ENCODE peak calls at places on chromosomes 1 and 21, in nine cellular contexts. U, Q, N, E, B, W, Y, R and V are unnamed samples.
A peak's percentile ranks its signal among the peaks of the same experiment; 100 is the strongest.

GRCh38 chr1:243420369-243420768 is 164.5 kb downstream of the SDCCAG8 start:
- DNase-seq in U (no peak), Q (no peak), N (no peak), E (no peak), B (no peak), W (no peak), Y (no peak), R (no peak), V (no peak)

GRCh38 chr1:229440821-229441537 is 7.1 kb upstream of the ACTA1 start:
- DNase-seq in U (no peak), Q (no peak), N (peak; percentile 44), E (no peak), B (no peak), W (no peak), Y (peak; percentile 90), R (no peak), V (peak; percentile 60)

GRCh38 chr1:10380594-10381275 is 18.1 kb upstream of the PGD start:
- DNase-seq in U (no peak), Q (no peak), N (no peak), E (no peak), B (no peak), W (no peak), Y (peak; percentile 97), R (no peak), V (peak; percentile 48)

GRCh38 chr21:15895142-15896106 is 165.6 kb downstream of the USP25 start:
- DNase-seq in U (no peak), Q (no peak), N (no peak), E (no peak), B (no peak), W (no peak), Y (peak; percentile 2), R (no peak), V (no peak)

GRCh38 chr1:4931486-4931885 is 277.1 kb downstream of the AJAP1 start:
- DNase-seq in U (no peak), Q (no peak), N (no peak), E (no peak), B (no peak), W (no peak), Y (no peak), R (no peak), V (no peak)

GRCh38 chr1:44985747-44986359 is 542 bp downstream of the EIF2B3 start:
- DNase-seq in U (no peak), Q (peak; percentile 38), N (no peak), E (no peak), B (no peak), W (no peak), Y (peak; percentile 8), R (no peak), V (no peak)

GRCh38 chr1:37478451-37478871 is 4.1 kb downstream of the ZC3H12A start:
- DNase-seq in U (peak; percentile 24), Q (no peak), N (no peak), E (no peak), B (no peak), W (no peak), Y (peak; percentile 77), R (no peak), V (no peak)

GRCh38 chr1:229452956-229453801 is 19.3 kb upstream of the ACTA1 start:
- DNase-seq in U (no peak), Q (no peak), N (no peak), E (no peak), B (no peak), W (no peak), Y (peak; percentile 50), R (no peak), V (no peak)

GRCh38 chr1:70090146-70090545 is 115.2 kb downstream of the LRRC40 start:
- DNase-seq in U (no peak), Q (no peak), N (no peak), E (no peak), B (no peak), W (no peak), Y (peak; percentile 9), R (no peak), V (no peak)

GRCh38 chr21:45136927-45137611 is 62.7 kb downstream of the ADARB1 start:
- DNase-seq in U (peak; percentile 88), Q (peak; percentile 86), N (peak; percentile 84), E (peak; percentile 96), B (peak; percentile 90), W (peak; percentile 83), Y (peak; percentile 90), R (peak; percentile 36), V (peak; percentile 92)

GRCh38 chr1:22553104-22553880 is 10.0 kb upstream of the EPHA8 start:
- DNase-seq in U (peak; percentile 27), Q (no peak), N (no peak), E (no peak), B (no peak), W (peak; percentile 41), Y (no peak), R (no peak), V (no peak)

GRCh38 chr1:188367669-188368068 is 1538.9 kb downstream of the PLA2G4A start:
- DNase-seq in U (no peak), Q (no peak), N (no peak), E (no peak), B (no peak), W (no peak), Y (no peak), R (no peak), V (no peak)

GRCh38 chr1:65846911-65847310 is 54.2 kb downstream of the PDE4B start:
- DNase-seq in U (no peak), Q (no peak), N (no peak), E (no peak), B (no peak), W (no peak), Y (no peak), R (no peak), V (no peak)

GRCh38 chr1:208803371-208803811 is 559.2 kb upstream of the PLXNA2 start:
- DNase-seq in U (no peak), Q (no peak), N (no peak), E (no peak), B (no peak), W (no peak), Y (no peak), R (no peak), V (no peak)

GRCh38 chr1:24642481-24643361 is at the start of gene SRRM1:
- DNase-seq in U (peak; percentile 99), Q (peak; percentile 98), N (peak; percentile 100), E (peak; percentile 100), B (peak; percentile 100), W (peak; percentile 99), Y (peak; percentile 100), R (peak; percentile 99), V (peak; percentile 80)
- TF ChIP-seq POLR2A in U (peak; percentile 100), Q (peak; percentile 98), N (peak; percentile 97), E (peak; percentile 99), B (peak; percentile 99), W (peak; percentile 100), Y (peak; percentile 99), R (peak; percentile 93), V (peak; percentile 86)

GRCh38 chr1:227728892-227729143 is 6.3 kb downstream of the JMJD4 start:
- DNase-seq in U (no peak), Q (no peak), N (no peak), E (no peak), B (no peak), W (no peak), Y (no peak), R (no peak), V (peak; percentile 15)

GRCh38 chr1:227730630-227731151 is 4.4 kb downstream of the JMJD4 start:
- DNase-seq in U (no peak), Q (no peak), N (no peak), E (no peak), B (no peak), W (no peak), Y (no peak), R (no peak), V (no peak)

GRCh38 chr1:227729881-227730629 is 5.0 kb downstream of the JMJD4 start:
- DNase-seq in U (peak; percentile 46), Q (peak; percentile 64), N (no peak), E (no peak), B (no peak), W (no peak), Y (peak; percentile 64), R (peak; percentile 27), V (peak; percentile 81)

GRCh38 chr1:227728059-227728891 is 6.8 kb downstream of the JMJD4 start:
- DNase-seq in U (peak; percentile 91), Q (peak; percentile 97), N (peak; percentile 79), E (peak; percentile 87), B (peak; percentile 85), W (peak; percentile 90), Y (peak; percentile 43), R (peak; percentile 34), V (peak; percentile 79)

GRCh38 chr1:227729144-227729880 is 5.8 kb downstream of the JMJD4 start:
- DNase-seq in U (no peak), Q (peak; percentile 50), N (no peak), E (no peak), B (no peak), W (no peak), Y (no peak), R (no peak), V (no peak)
- TF ChIP-seq POLR2A in U (no peak), Q (no peak), N (no peak), E (no peak), B (no peak), W (no peak), Y (no peak), R (no peak), V (peak; percentile 9)

GRCh38 chr1:12153181-12153785 is 13.5 kb upstream of the TNFRSF1B start:
- DNase-seq in U (peak; percentile 53), Q (no peak), N (peak; percentile 76), E (no peak), B (no peak), W (no peak), Y (peak; percentile 88), R (no peak), V (no peak)
- TF ChIP-seq POLR2A in U (no peak), Q (no peak), N (no peak), E (no peak), B (no peak), W (no peak), Y (no peak), R (no peak), V (no peak)

GRCh38 chr1:180524160-180524914 is 22.0 kb upstream of the ACBD6 start:
- DNase-seq in U (no peak), Q (no peak), N (no peak), E (no peak), B (no peak), W (no peak), Y (peak; percentile 62), R (no peak), V (no peak)
- TF ChIP-seq POLR2A in U (no peak), Q (no peak), N (no peak), E (no peak), B (no peak), W (no peak), Y (no peak), R (no peak), V (no peak)

GRCh38 chr1:212284744-212285684 is at the start of gene PPP2R5A:
- DNase-seq in U (peak; percentile 99), Q (peak; percentile 98), N (peak; percentile 100), E (peak; percentile 100), B (peak; percentile 98), W (peak; percentile 99), Y (peak; percentile 99), R (peak; percentile 98), V (peak; percentile 93)
- TF ChIP-seq POLR2A in U (peak; percentile 98), Q (peak; percentile 96), N (peak; percentile 97), E (peak; percentile 90), B (peak; percentile 95), W (peak; percentile 97), Y (peak; percentile 64), R (peak; percentile 10), V (peak; percentile 86)

DNA sequence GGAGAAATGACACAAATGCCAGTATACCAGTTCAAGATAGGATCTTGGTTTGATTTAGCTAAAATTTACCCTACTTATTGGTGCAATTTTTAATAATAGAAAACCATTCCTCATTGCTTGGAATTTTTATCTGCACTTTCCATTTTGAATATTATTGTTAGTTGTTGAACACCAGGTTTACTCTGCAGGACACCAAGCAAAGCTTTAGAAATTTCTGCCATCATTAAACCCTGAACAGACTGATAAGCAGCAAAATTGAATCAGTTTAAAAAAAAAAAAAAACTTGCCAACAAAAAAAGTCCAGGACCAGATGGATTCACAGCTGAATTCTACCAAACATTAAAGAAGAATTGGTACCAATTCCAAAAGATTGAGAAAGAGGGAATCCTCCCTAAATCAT is 71.5 kb downstream of the POU2F1 start:
- DNase-seq in U (no peak), Q (no peak), N (no peak), E (no peak), B (no peak), W (no peak), Y (no peak), R (no peak), V (no peak)
- TF ChIP-seq POLR2A in U (no peak), Q (no peak), N (no peak), E (no peak), B (no peak), W (no peak), Y (no peak), R (no peak), V (no peak)